ENCODE peak calls at places on chromosomes 1 and 21, in nine cellular contexts. R, G, H, A, L, K, T, E and V are unnamed samples.

GRCh38 chr1:2322065-2322571 is 69.2 kb downstream of the MORN1 start:
- DNase-seq in R (no peak), G (peak; percentile 68), H (no peak), A (peak; percentile 88), L (peak; percentile 83), K (peak; percentile 56), T (peak; percentile 70), E (peak; percentile 90), V (peak; percentile 50)

GRCh38 chr1:27342778-27343638 is 1.2 kb downstream of the SYTL1 start:
- DNase-seq in R (peak; percentile 85), G (peak; percentile 78), H (peak; percentile 57), A (no peak), L (no peak), K (no peak), T (no peak), E (no peak), V (peak; percentile 90)

GRCh38 chr1:221694109-221694508 is 47.8 kb downstream of the DUSP10 start:
- DNase-seq in R (no peak), G (no peak), H (no peak), A (no peak), L (no peak), K (no peak), T (no peak), E (no peak), V (no peak)

GRCh38 chr1:223136086-223136485 is 7.0 kb downstream of the TLR5 start:
- DNase-seq in R (no peak), G (no peak), H (no peak), A (no peak), L (no peak), K (no peak), T (no peak), E (no peak), V (no peak)

GRCh38 chr1:53381790-53382401 is 54.0 kb upstream of the LRP8 start:
- DNase-seq in R (no peak), G (no peak), H (no peak), A (peak; percentile 60), L (peak; percentile 69), K (peak; percentile 13), T (no peak), E (peak; percentile 37), V (peak; percentile 86)

GRCh38 chr1:154500533-154500932 is 1.5 kb upstream of the TDRD10 start:
- DNase-seq in R (no peak), G (no peak), H (no peak), A (no peak), L (no peak), K (no peak), T (no peak), E (no peak), V (no peak)

GRCh38 chr21:17527240-17527639 is 14.4 kb downstream of the CXADR start:
- DNase-seq in R (no peak), G (no peak), H (no peak), A (peak; percentile 6), L (peak; percentile 43), K (no peak), T (no peak), E (peak; percentile 87), V (no peak)

GRCh38 chr1:77534456-77534855 is 148.0 kb downstream of the ZZZ3 start:
- DNase-seq in R (no peak), G (no peak), H (no peak), A (peak; percentile 39), L (peak; percentile 30), K (no peak), T (no peak), E (no peak), V (no peak)

GRCh38 chr1:214019499-214019898 is 31.7 kb downstream of the PROX1 start:
- DNase-seq in R (no peak), G (no peak), H (no peak), A (no peak), L (peak; percentile 21), K (no peak), T (no peak), E (no peak), V (no peak)

GRCh38 chr1:9143250-9143649 is 14.3 kb upstream of the GPR157 start:
- DNase-seq in R (no peak), G (peak; percentile 34), H (no peak), A (peak; percentile 88), L (peak; percentile 93), K (no peak), T (no peak), E (peak; percentile 70), V (no peak)

GRCh38 chr1:63693956-63694607 is 79.7 kb upstream of the ROR1 start:
- DNase-seq in R (no peak), G (no peak), H (no peak), A (peak; percentile 41), L (peak; percentile 63), K (no peak), T (no peak), E (peak; percentile 28), V (no peak)

GRCh38 chr1:209402697-209403096 is 180.8 kb upstream of the CAMK1G start:
- DNase-seq in R (no peak), G (no peak), H (no peak), A (no peak), L (peak; percentile 26), K (no peak), T (no peak), E (no peak), V (no peak)

GRCh38 chr1:247740721-247741120 is 2.3 kb downstream of the OR14K1 start:
- DNase-seq in R (no peak), G (no peak), H (no peak), A (no peak), L (peak; percentile 41), K (no peak), T (no peak), E (no peak), V (no peak)

GRCh38 chr1:180691322-180691721 is 59.5 kb downstream of the XPR1 start:
- DNase-seq in R (no peak), G (no peak), H (no peak), A (no peak), L (no peak), K (no peak), T (no peak), E (peak; percentile 52), V (no peak)

GRCh38 chr21:17463441-17463840 is 49.4 kb upstream of the CXADR start:
- DNase-seq in R (no peak), G (no peak), H (no peak), A (peak; percentile 94), L (peak; percentile 95), K (peak; percentile 76), T (no peak), E (peak; percentile 94), V (peak; percentile 42)

GRCh38 chr1:54798769-54799641 is 2.1 kb downstream of the TTC22 start:
- DNase-seq in R (peak; percentile 89), G (peak; percentile 39), H (peak; percentile 16), A (peak; percentile 38), L (peak; percentile 36), K (no peak), T (no peak), E (peak; percentile 43), V (peak; percentile 83)

GRCh38 chr21:32196001-32196400 is 82.8 kb downstream of the MIS18A start:
- DNase-seq in R (no peak), G (no peak), H (no peak), A (no peak), L (no peak), K (no peak), T (no peak), E (no peak), V (no peak)

GRCh38 chr1:218164111-218164929 is 120.8 kb upstream of the RRP15 start:
- DNase-seq in R (peak; percentile 3), G (no peak), H (peak; percentile 3), A (peak; percentile 72), L (peak; percentile 19), K (no peak), T (peak; percentile 65), E (peak; percentile 17), V (peak; percentile 19)

GRCh38 chr1:218459878-218460277 is 114.7 kb downstream of the TGFB2 start:
- DNase-seq in R (no peak), G (no peak), H (no peak), A (peak; percentile 87), L (peak; percentile 94), K (peak; percentile 44), T (peak; percentile 58), E (peak; percentile 94), V (peak; percentile 78)

GRCh38 chr1:212678456-212679410 is 20.9 kb downstream of the BATF3 start:
- DNase-seq in R (peak; percentile 79), G (no peak), H (no peak), A (no peak), L (no peak), K (no peak), T (no peak), E (no peak), V (no peak)

GRCh38 chr1:211680752-211681327 is 5.4 kb upstream of the NEK2 start:
- DNase-seq in R (peak; percentile 85), G (peak; percentile 79), H (peak; percentile 61), A (peak; percentile 93), L (peak; percentile 83), K (peak; percentile 79), T (peak; percentile 59), E (peak; percentile 91), V (peak; percentile 44)

GRCh38 chr1:39238476-39238875 is 34.0 kb downstream of the MACF1 start:
- DNase-seq in R (no peak), G (no peak), H (no peak), A (peak; percentile 79), L (peak; percentile 53), K (peak; percentile 54), T (no peak), E (peak; percentile 96), V (no peak)

GRCh38 chr1:228211871-228212414 is 4.1 kb downstream of the OBSCN start:
- DNase-seq in R (no peak), G (no peak), H (no peak), A (no peak), L (no peak), K (no peak), T (no peak), E (no peak), V (no peak)

GRCh38 chr1:85102479-85102878 is 54.2 kb upstream of the MCOLN3 start:
- DNase-seq in R (no peak), G (no peak), H (no peak), A (no peak), L (no peak), K (no peak), T (no peak), E (no peak), V (no peak)

GRCh38 chr1:1677718-1678580 is 14.6 kb downstream of the SLC35E2B start:
- DNase-seq in R (peak; percentile 49), G (no peak), H (peak; percentile 40), A (no peak), L (no peak), K (no peak), T (no peak), E (no peak), V (no peak)

GRCh38 chr1:213714645-213715044 is 273.1 kb upstream of the PROX1 start:
- DNase-seq in R (no peak), G (no peak), H (no peak), A (no peak), L (no peak), K (no peak), T (peak; percentile 32), E (no peak), V (no peak)

GRCh38 chr1:16420719-16421118 is 16.5 kb downstream of the SPATA21 start:
- DNase-seq in R (peak; percentile 91), G (no peak), H (peak; percentile 28), A (no peak), L (peak; percentile 14), K (no peak), T (no peak), E (no peak), V (no peak)

GRCh38 chr1:167797005-167797404 is 75.2 kb downstream of the MPZL1 start:
- DNase-seq in R (no peak), G (peak; percentile 70), H (no peak), A (peak; percentile 98), L (peak; percentile 89), K (peak; percentile 93), T (no peak), E (peak; percentile 99), V (peak; percentile 97)

GRCh38 chr1:16618719-16619118 is 5.4 kb upstream of the NBPF1 start:
- DNase-seq in R (no peak), G (peak; percentile 6), H (no peak), A (no peak), L (no peak), K (no peak), T (no peak), E (no peak), V (no peak)

GRCh38 chr1:86429830-86430229 is 5.9 kb downstream of the CLCA2 start:
- DNase-seq in R (peak; percentile 72), G (peak; percentile 60), H (no peak), A (peak; percentile 97), L (peak; percentile 97), K (peak; percentile 77), T (no peak), E (peak; percentile 98), V (peak; percentile 93)

GRCh38 chr1:209720326-209720725 is 15.7 kb downstream of the HSD11B1 start:
- DNase-seq in R (no peak), G (no peak), H (no peak), A (no peak), L (no peak), K (peak; percentile 23), T (no peak), E (peak; percentile 35), V (no peak)